ENCODE peak calls at places on chromosomes 2 and 18, in ten cellular contexts. C, Y, D, Z, R, E, N, X, P and L are unnamed samples.
A peak's percentile ranks its signal among the peaks of the same experiment; 100 is the strongest.

GRCh38 chr18:45456076-45457066 is 158.9 kb upstream of the SLC14A2 start:
- DNase-seq in C (peak; percentile 51), Z (no peak), Y (no peak), D (no peak), R (no peak), P (no peak), N (no peak), E (no peak), X (no peak), L (no peak)

GRCh38 chr2:129619471-129619870 is 360.0 kb upstream of the RAB6C start:
- DNase-seq in Z (peak; percentile 71), D (no peak), N (no peak), Y (no peak), R (no peak), E (no peak), X (no peak), P (no peak), C (no peak), L (no peak)

GRCh38 chr2:133407341-133407740 is 160.9 kb downstream of the NCKAP5 start:
- DNase-seq in X (no peak), D (no peak), N (no peak), E (no peak), Y (no peak), R (no peak), P (no peak), Z (peak; percentile 42), C (no peak), L (no peak)

GRCh38 chr2:56357655-56358295 is 174.0 kb downstream of the CCDC85A start:
- DNase-seq in X (no peak), Y (no peak), P (no peak), Z (no peak), D (no peak), E (peak; percentile 4), N (no peak), C (no peak), R (no peak), L (no peak)

GRCh38 chr2:74221604-74222299 is 23.3 kb downstream of the MTHFD2 start:
- DNase-seq in N (no peak), P (no peak), E (no peak), X (no peak), Y (no peak), D (no peak), R (no peak), C (no peak), Z (no peak), L (no peak)

GRCh38 chr18:51654441-51655326 is 457.2 kb upstream of the MEX3C start:
- DNase-seq in C (no peak), N (no peak), Z (no peak), E (no peak), P (no peak), X (no peak), Y (no peak), D (peak; percentile 79), R (no peak), L (no peak)

GRCh38 chr2:138415891-138416494 is 85.6 kb upstream of the SPOPL start:
- DNase-seq in X (peak; percentile 31), Y (no peak), E (peak; percentile 33), P (no peak), Z (no peak), R (peak; percentile 12), D (no peak), C (no peak), N (no peak), L (no peak)

GRCh38 chr2:158733430-158733755 is 61.7 kb upstream of the DAPL1 start:
- DNase-seq in D (no peak), R (no peak), Z (no peak), P (no peak), E (no peak), X (no peak), Y (no peak), N (no peak), C (no peak), L (no peak)

GRCh38 chr2:74756356-74756890 is 77.5 kb upstream of the HK2 start:
- DNase-seq in Z (no peak), P (no peak), N (no peak), R (no peak), E (peak; percentile 22), C (no peak), Y (no peak), D (no peak), X (no peak), L (no peak)

GRCh38 chr2:216568563-216568962 is 64.7 kb upstream of the IGFBP2 start:
- DNase-seq in Y (no peak), E (no peak), P (no peak), D (no peak), R (no peak), X (no peak), C (no peak), Z (no peak), N (no peak), L (no peak)

GRCh38 chr2:42089340-42089925 is 41.6 kb downstream of the PKDCC start:
- DNase-seq in Z (no peak), E (peak; percentile 67), R (peak; percentile 43), N (peak; percentile 86), C (peak; percentile 28), D (peak; percentile 61), X (peak; percentile 59), P (peak; percentile 83), Y (no peak), L (peak; percentile 77)

GRCh38 chr2:121527009-121527682 is 3.5 kb upstream of the RNU4ATAC start:
- DNase-seq in C (no peak), E (peak; percentile 29), Z (no peak), D (no peak), Y (no peak), R (no peak), P (no peak), X (peak; percentile 60), N (no peak), L (no peak)

GRCh38 chr18:39550701-39551100 is 1985.1 kb upstream of the CELF4 start:
- DNase-seq in D (no peak), Y (no peak), E (no peak), N (no peak), P (no peak), X (no peak), C (no peak), Z (no peak), R (no peak), L (no peak)

GRCh38 chr2:17171446-17172049 is 346.7 kb downstream of the RAD51AP2 start:
- DNase-seq in P (no peak), Z (peak; percentile 29), N (no peak), X (peak; percentile 12), Y (no peak), E (peak; percentile 23), C (no peak), R (peak; percentile 63), D (peak; percentile 52), L (no peak)

GRCh38 chr2:156779416-156780117 is 343.4 kb downstream of the GPD2 start:
- DNase-seq in E (no peak), D (no peak), C (no peak), Z (no peak), Y (no peak), N (no peak), R (no peak), X (no peak), P (no peak), L (no peak)

GRCh38 chr2:215612770-215613169 is 176.9 kb upstream of the FN1 start:
- DNase-seq in C (no peak), X (peak; percentile 56), Z (no peak), D (no peak), E (peak; percentile 91), R (peak; percentile 76), Y (no peak), P (no peak), N (no peak), L (no peak)

GRCh38 chr2:158817596-158817995 is 22.5 kb downstream of the DAPL1 start:
- DNase-seq in C (no peak), R (peak; percentile 35), X (no peak), D (no peak), P (no peak), Z (no peak), E (peak; percentile 25), N (no peak), Y (no peak), L (no peak)

GRCh38 chr2:192534076-192534475 is 339.3 kb upstream of the TMEFF2 start:
- DNase-seq in R (no peak), Y (no peak), N (no peak), E (no peak), P (no peak), X (no peak), D (no peak), Z (no peak), C (no peak), L (no peak)

GRCh38 chr18:41993151-41993550 is 38.1 kb downstream of the PIK3C3 start:
- DNase-seq in Z (no peak), D (no peak), R (no peak), C (no peak), Y (no peak), E (no peak), N (no peak), P (no peak), X (peak; percentile 39), L (no peak)
- H3K36me3 ChIP-seq in Z (peaks cover 9% of the 10 kb centered on the region), D (peaks cover 50% of the 10 kb centered on the region), R (peaks cover 12% of the 10 kb centered on the region), C (peaks cover 72% of the 10 kb centered on the region), Y (peaks cover 32% of the 10 kb centered on the region), E (peaks cover 15% of the 10 kb centered on the region), N (peaks cover 77% of the 10 kb centered on the region), P (peaks cover 18% of the 10 kb centered on the region), X (peaks cover 35% of the 10 kb centered on the region), L (peaks cover 67% of the 10 kb centered on the region)

GRCh38 chr2:278312-278932 is 9.5 kb downstream of the ALKAL2 start:
- DNase-seq in C (no peak), R (no peak), Z (no peak), N (no peak), D (no peak), E (no peak), X (no peak), Y (no peak), P (no peak), L (no peak)
- H3K36me3 ChIP-seq in C (peaks cover 67% of the 10 kb centered on the region), R (peaks cover 40% of the 10 kb centered on the region), Z (peaks cover 43% of the 10 kb centered on the region), N (peaks cover 97% of the 10 kb centered on the region), D (peaks cover 87% of the 10 kb centered on the region), E (peaks cover 35% of the 10 kb centered on the region), X (peaks cover 32% of the 10 kb centered on the region), Y (peaks cover 48% of the 10 kb centered on the region), P (peaks cover 20% of the 10 kb centered on the region), L (peaks cover 84% of the 10 kb centered on the region)

DNA sequence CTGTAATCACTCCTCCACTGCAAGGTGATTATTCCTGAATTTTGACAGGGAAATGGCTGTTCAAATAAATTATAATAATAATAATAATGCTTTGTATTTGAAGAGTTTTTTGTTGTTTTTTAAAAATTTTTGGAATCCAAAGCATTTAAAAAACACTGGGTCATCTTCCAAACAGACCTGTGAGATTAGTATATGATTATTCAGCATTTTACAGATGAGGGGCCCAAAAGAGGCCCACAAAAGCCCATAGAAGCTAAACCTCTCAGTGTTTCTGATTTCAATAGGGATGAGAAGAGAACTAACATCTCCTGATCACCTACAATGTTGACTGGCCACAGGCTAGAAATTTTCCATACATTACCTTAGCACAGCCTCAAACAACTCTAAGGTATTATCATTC is 8.0 kb upstream of the POLR2D start:
- DNase-seq in C (no peak), E (no peak), X (no peak), P (no peak), N (no peak), D (no peak), Y (no peak), Z (no peak), R (no peak), L (no peak)
- H3K36me3 ChIP-seq in C (peaks cover 80% of the 10 kb centered on the region), E (peaks cover 46% of the 10 kb centered on the region), X (peaks cover 48% of the 10 kb centered on the region), P (peaks cover 33% of the 10 kb centered on the region), N (peaks cover 79% of the 10 kb centered on the region), D (peaks cover 88% of the 10 kb centered on the region), Y (peaks cover 23% of the 10 kb centered on the region), Z (peaks cover 55% of the 10 kb centered on the region), R (peaks cover 71% of the 10 kb centered on the region), L (peaks cover 68% of the 10 kb centered on the region)

DNA sequence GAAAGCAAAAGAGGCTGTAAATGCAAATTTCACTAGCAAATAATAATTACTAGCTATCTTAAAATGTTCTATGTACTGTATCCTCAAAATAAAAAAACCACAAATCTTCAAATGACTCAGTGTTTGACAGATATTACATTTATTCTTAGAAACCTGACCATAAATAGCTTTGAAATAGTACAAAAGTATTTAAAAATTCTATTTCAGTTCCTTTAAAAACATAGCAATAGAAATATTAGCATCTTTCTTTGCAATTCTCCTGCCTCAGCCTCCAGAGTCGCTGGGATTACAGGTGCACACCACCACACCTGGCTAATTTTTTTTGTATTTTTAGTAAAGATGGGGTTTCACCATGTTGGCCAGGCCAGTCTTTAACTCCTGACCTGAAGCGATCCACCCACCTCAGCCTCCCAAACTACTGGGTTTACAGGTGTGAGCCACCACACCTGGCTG is 50.6 kb downstream of the MSH6 start:
- DNase-seq in D (no peak), Z (no peak), P (no peak), X (no peak), C (no peak), Y (no peak), E (no peak), N (no peak), R (no peak), L (peak; percentile 30)
- H3K36me3 ChIP-seq in D (peaks cover 61% of the 10 kb centered on the region), Z (peaks cover 56% of the 10 kb centered on the region), P (peaks cover 15% of the 10 kb centered on the region), X (peaks cover 75% of the 10 kb centered on the region), C (peaks cover 60% of the 10 kb centered on the region), Y (peaks cover 18% of the 10 kb centered on the region), E (peaks cover 34% of the 10 kb centered on the region), N (peaks cover 97% of the 10 kb centered on the region), R (peaks cover 23% of the 10 kb centered on the region), L (peaks cover 86% of the 10 kb centered on the region)